ENCODE peak calls at places on chromosomes 1 and 21, in eight cellular contexts. R, O, P, F, J, G, I and N are unnamed samples.
A peak's percentile ranks its signal among the peaks of the same experiment; 100 is the strongest.

GRCh38 chr1:38962113-38962512 is 20.5 kb upstream of the RHBDL2 start:
- DNase-seq in G (no peak), J (no peak), I (no peak), P (no peak), R (peak; percentile 62), O (no peak), F (no peak), N (no peak)

GRCh38 chr1:63124666-63125191 is 197.6 kb upstream of the FOXD3 start:
- DNase-seq in I (peak; percentile 8), F (peak; percentile 27), O (peak; percentile 6), P (no peak), R (peak; percentile 70), G (no peak), J (no peak), N (no peak)

GRCh38 chr1:220928320-220928719 is 49.1 kb downstream of the HLX start:
- DNase-seq in I (no peak), F (no peak), G (no peak), P (no peak), R (no peak), O (no peak), J (no peak), N (no peak)

GRCh38 chr1:218376722-218377121 is 31.6 kb downstream of the TGFB2 start:
- DNase-seq in G (no peak), I (no peak), O (no peak), R (peak; percentile 40), J (no peak), F (no peak), P (no peak), N (no peak)

GRCh38 chr1:198337886-198338285 is 181.1 kb downstream of the NEK7 start:
- DNase-seq in P (no peak), R (no peak), I (peak; percentile 53), G (no peak), O (no peak), J (no peak), F (no peak), N (no peak)

GRCh38 chr1:174999216-174999925 is 376 bp upstream of the CACYBP start:
- DNase-seq in R (peak; percentile 100), O (peak; percentile 32), J (peak; percentile 88), G (peak; percentile 94), F (peak; percentile 44), I (peak; percentile 94), P (peak; percentile 98), N (peak; percentile 66)

GRCh38 chr1:46532095-46532494 is 19.4 kb downstream of the KNCN start:
- DNase-seq in I (no peak), G (no peak), O (no peak), P (no peak), F (no peak), R (no peak), J (peak; percentile 17), N (no peak)

GRCh38 chr1:2446394-2446793 is 29.7 kb upstream of the PLCH2 start:
- DNase-seq in G (no peak), R (no peak), J (no peak), O (no peak), F (no peak), P (peak; percentile 85), I (no peak), N (no peak)

GRCh38 chr1:232705815-232706575 is 76.1 kb upstream of the SIPA1L2 start:
- DNase-seq in I (no peak), J (no peak), G (no peak), F (no peak), R (peak; percentile 89), P (no peak), O (no peak), N (no peak)

GRCh38 chr1:211639500-211640361 is 35.7 kb downstream of the NEK2 start:
- DNase-seq in G (no peak), I (no peak), O (no peak), R (peak; percentile 84), P (no peak), J (no peak), F (no peak), N (no peak)

GRCh38 chr1:209556159-209556690 is 27.3 kb upstream of the CAMK1G start:
- DNase-seq in O (no peak), P (no peak), F (no peak), I (no peak), R (no peak), J (no peak), G (no peak), N (no peak)

GRCh38 chr21:18477059-18477458 is 73.5 kb upstream of the TMPRSS15 start:
- DNase-seq in R (no peak), P (no peak), I (no peak), O (no peak), G (no peak), J (no peak), F (no peak), N (no peak)

GRCh38 chr1:86377341-86377740 is 18.8 kb downstream of the ODF2L start:
- DNase-seq in O (no peak), I (no peak), R (no peak), F (no peak), J (no peak), P (no peak), G (no peak), N (no peak)

GRCh38 chr1:65253800-65254319 is 55.5 kb upstream of the DNAJC6 start:
- DNase-seq in F (no peak), I (peak; percentile 26), R (no peak), G (no peak), J (no peak), O (no peak), P (no peak), N (no peak)

GRCh38 chr21:16536661-16537359 is 807.0 kb downstream of the USP25 start:
- DNase-seq in P (no peak), F (no peak), I (no peak), G (no peak), R (peak; percentile 30), J (no peak), O (no peak), N (no peak)